ENCODE peak calls at places on chromosomes 7 and 10, in six cellular contexts. S is T47D, W is heart right ventricle, X is T1000, Y is NCI-H748 treated with DMSO at 0.1 percent for 48 hours, D is occipital lobe. T is an unnamed sample.

GRCh38 chr10:121579656-121580055 is 18.6 kb downstream of the FGFR2 start:
- DNase-seq in S (peak), W (no peak), X (no peak), Y (no peak), D (no peak), T (no peak)

GRCh38 chr7:106772655-106773108 is 92.4 kb upstream of the PIK3CG start:
- DNase-seq in S (no peak), W (no peak), X (no peak), Y (no peak), D (no peak), T (no peak)

GRCh38 chr7:131190581-131190980 is 137.1 kb upstream of the MKLN1 start:
- DNase-seq in S (no peak), W (no peak), X (no peak), Y (no peak), D (no peak), T (no peak)

GRCh38 chr10:103949728-103950127 is 17.2 kb upstream of the SLK start:
- DNase-seq in S (no peak), W (no peak), X (no peak), Y (no peak), D (no peak), T (no peak)

GRCh38 chr10:117163061-117163953 is 25.2 kb upstream of the VAX1 start:
- DNase-seq in S (no peak), W (no peak), X (no peak), Y (no peak), D (no peak), T (no peak)

GRCh38 chr10:122420624-122421007 is 33.8 kb upstream of the ARMS2 start:
- DNase-seq in S (no peak), W (no peak), X (no peak), Y (no peak), D (no peak), T (no peak)

GRCh38 chr10:71258446-71259145 is 46.2 kb downstream of the UNC5B start:
- DNase-seq in S (no peak), W (no peak), X (no peak), Y (no peak), D (no peak), T (no peak)

GRCh38 chr10:63718006-63718405 is 196.8 kb downstream of the REEP3 start:
- DNase-seq in S (no peak), W (no peak), X (no peak), Y (no peak), D (no peak), T (no peak)

GRCh38 chr7:142319970-142320369 is 62.1 kb upstream of the PRSS58 start:
- DNase-seq in S (no peak), W (no peak), X (no peak), Y (no peak), D (no peak), T (no peak)

GRCh38 chr10:132716691-132717490 is 69.1 kb downstream of the NKX6-2 start:
- DNase-seq in S (no peak), W (no peak), X (no peak), Y (no peak), D (no peak), T (peak)

GRCh38 chr7:42096681-42097637 is 140.1 kb downstream of the GLI3 start:
- DNase-seq in S (no peak), W (peak), X (no peak), Y (no peak), D (no peak), T (peak)

GRCh38 chr10:100020883-100021248 is 11.1 kb upstream of the DNMBP start:
- DNase-seq in S (no peak), W (no peak), X (no peak), Y (no peak), D (no peak), T (no peak)

GRCh38 chr10:71685554-71686202 is 33.9 kb downstream of the C10orf105 start:
- DNase-seq in S (no peak), W (no peak), X (no peak), Y (no peak), D (no peak), T (no peak)

GRCh38 chr10:124997246-124997790 is 55.4 kb downstream of the ZRANB1 start:
- DNase-seq in S (no peak), W (no peak), X (no peak), Y (no peak), D (no peak), T (no peak)

GRCh38 chr7:45985902-45986301 is 64.8 kb upstream of the IGFBP3 start:
- DNase-seq in S (peak), W (no peak), X (no peak), Y (no peak), D (no peak), T (no peak)

GRCh38 chr10:62264702-62265436 is 3.8 kb downstream of the RTKN2 start:
- DNase-seq in S (peak), W (no peak), X (peak), Y (peak), D (no peak), T (no peak)

GRCh38 chr7:132202541-132202940 is 373.7 kb downstream of the PLXNA4 start:
- DNase-seq in S (no peak), W (no peak), X (no peak), Y (no peak), D (no peak), T (no peak)

GRCh38 chr10:58513189-58514101 is 773 bp downstream of the BICC1 start:
- DNase-seq in S (no peak), W (peak), X (peak), Y (no peak), D (no peak), T (peak)

GRCh38 chr7:105649727-105650381 is 68.6 kb upstream of the EFCAB10 start:
- DNase-seq in S (peak), W (no peak), X (no peak), Y (no peak), D (no peak), T (no peak)

GRCh38 chr10:61958793-61959192 is 57.3 kb downstream of the ARID5B start:
- DNase-seq in S (no peak), W (no peak), X (no peak), Y (no peak), D (no peak), T (no peak)

GRCh38 chr7:151926336-151926712 is 29.9 kb upstream of the GALNTL5 start:
- DNase-seq in S (no peak), W (no peak), X (no peak), Y (no peak), D (no peak), T (no peak)

GRCh38 chr7:130299909-130300308 is 6.9 kb downstream of the CPA4 start:
- DNase-seq in S (no peak), W (no peak), X (no peak), Y (no peak), D (no peak), T (no peak)

GRCh38 chr7:130351664-130352015 is 7.0 kb downstream of the CPA5 start:
- DNase-seq in S (no peak), W (no peak), X (no peak), Y (no peak), D (no peak), T (no peak)

GRCh38 chr10:131738396-131738735 is 162.4 kb upstream of the PPP2R2D start:
- DNase-seq in S (no peak), W (no peak), X (no peak), Y (no peak), D (no peak), T (no peak)

GRCh38 chr10:71649631-71650030 is 69.9 kb downstream of the C10orf105 start:
- DNase-seq in S (peak), W (no peak), X (no peak), Y (no peak), D (no peak), T (no peak)

GRCh38 chr10:111360260-111360925 is 283.6 kb downstream of the ADRA2A start:
- DNase-seq in S (peak), W (peak), X (no peak), Y (peak), D (no peak), T (peak)

GRCh38 chr7:156238366-156239133 is 402.0 kb upstream of the RNF32 start:
- DNase-seq in S (no peak), W (no peak), X (no peak), Y (no peak), D (no peak), T (no peak)

GRCh38 chr10:50152792-50153272 is 85.1 kb downstream of the WASHC2A start:
- DNase-seq in S (peak), W (no peak), X (no peak), Y (no peak), D (no peak), T (peak)

GRCh38 chr7:38681882-38682281 is 50.7 kb upstream of the AMPH start:
- DNase-seq in S (no peak), W (no peak), X (no peak), Y (peak), D (no peak), T (no peak)

GRCh38 chr7:100943693-100944092 is 5.6 kb upstream of the MUC3A start:
- DNase-seq in S (no peak), W (no peak), X (no peak), Y (no peak), D (no peak), T (no peak)

GRCh38 chr7:150951181-150951520 is 27.0 kb downstream of the KCNH2 start:
- DNase-seq in S (no peak), W (no peak), X (no peak), Y (no peak), D (no peak), T (no peak)

GRCh38 chr10:97843296-97843671 is 6.4 kb upstream of the GOLGA7B start:
- DNase-seq in S (peak), W (no peak), X (no peak), Y (no peak), D (no peak), T (no peak)

GRCh38 chr7:147510913-147511312 is 1079.7 kb upstream of the C7orf33 start:
- DNase-seq in S (no peak), W (no peak), X (no peak), Y (no peak), D (no peak), T (no peak)

GRCh38 chr7:158609313-158609974 is 21.8 kb upstream of the PTPRN2 start:
- DNase-seq in S (no peak), W (no peak), X (no peak), Y (no peak), D (no peak), T (no peak)

GRCh38 chr7:43869898-43870240 is 552 bp upstream of the MRPS24 start:
- DNase-seq in S (peak), W (peak), X (peak), Y (no peak), D (no peak), T (no peak)

GRCh38 chr7:104894998-104895850 is 118.8 kb upstream of the KMT2E start:
- DNase-seq in S (no peak), W (no peak), X (no peak), Y (no peak), D (no peak), T (no peak)

GRCh38 chr7:149626972-149627371 is 129.4 kb upstream of the ZNF746 start:
- DNase-seq in S (peak), W (no peak), X (no peak), Y (no peak), D (no peak), T (no peak)

GRCh38 chr10:12419279-12419847 is 70.0 kb downstream of the CAMK1D start:
- DNase-seq in S (no peak), W (peak), X (no peak), Y (no peak), D (no peak), T (no peak)

GRCh38 chr7:40221836-40222235 is 87.0 kb downstream of the SUGCT start:
- DNase-seq in S (no peak), W (no peak), X (no peak), Y (no peak), D (no peak), T (no peak)

T was measured in left ventricle myocardium superior.